ENCODE peak calls at places on chromosomes 11 and 22, in ten cellular contexts. J, E, X, Z, W, T, I, O, A and D are unnamed samples. For H3K9me3, the result is how much of the 10 kb centered on the place peaks cover.

GRCh38 chr11:44886765-44887164 is 63.9 kb downstream of the TP53I11 start:
- DNase-seq in J (no peak), E (peak), X (no peak), Z (no peak), W (no peak), T (no peak), I (no peak), O (no peak), A (no peak), D (no peak)

GRCh38 chr11:95456704-95457491 is 225.9 kb upstream of the SESN3 start:
- DNase-seq in J (no peak), E (no peak), X (no peak), Z (no peak), W (no peak), T (no peak), I (no peak), O (no peak), A (no peak), D (no peak)

GRCh38 chr22:39297490-39298193 is 21.8 kb downstream of the RPL3 start:
- DNase-seq in J (peak), E (no peak), X (peak), Z (no peak), W (no peak), T (peak), I (no peak), O (no peak), A (no peak), D (no peak)

GRCh38 chr22:27989758-27990450 is 70.8 kb upstream of the PITPNB start:
- DNase-seq in J (peak), E (no peak), X (peak), Z (no peak), W (no peak), T (no peak), I (no peak), O (no peak), A (no peak), D (no peak)

GRCh38 chr11:72295471-72295870 is 51.5 kb upstream of the PHOX2A start:
- DNase-seq in J (no peak), E (no peak), X (no peak), Z (no peak), W (no peak), T (no peak), I (no peak), O (no peak), A (no peak), D (no peak)

GRCh38 chr22:44438056-44438455 is 60.0 kb downstream of the RTL6 start:
- DNase-seq in J (no peak), E (no peak), X (no peak), Z (no peak), W (no peak), T (no peak), I (no peak), O (no peak), A (no peak), D (no peak)

GRCh38 chr11:43508511-43508918 is 149.8 kb downstream of the TTC17 start:
- DNase-seq in J (peak), E (peak), X (no peak), Z (no peak), W (no peak), T (peak), I (no peak), O (no peak), A (peak), D (no peak)

GRCh38 chr22:25482091-25482760 is 82.2 kb upstream of the GRK3 start:
- DNase-seq in J (no peak), E (no peak), X (no peak), Z (no peak), W (no peak), T (no peak), I (no peak), O (no peak), A (no peak), D (no peak)

GRCh38 chr11:87889126-87889525 is 286.1 kb downstream of the RAB38 start:
- DNase-seq in J (no peak), E (no peak), X (no peak), Z (no peak), W (no peak), T (no peak), I (no peak), O (no peak), A (no peak), D (no peak)

GRCh38 chr11:64853709-64854108 is 9.3 kb upstream of the CDC42BPG start:
- DNase-seq in J (no peak), E (no peak), X (no peak), Z (no peak), W (no peak), T (peak), I (no peak), O (no peak), A (no peak), D (peak)

GRCh38 chr11:10602945-10603344 is 34.5 kb upstream of the LYVE1 start:
- DNase-seq in J (no peak), E (no peak), X (no peak), Z (no peak), W (no peak), T (no peak), I (no peak), O (no peak), A (no peak), D (no peak)

GRCh38 chr11:8011383-8011782 is 24.2 kb downstream of the EIF3F start:
- DNase-seq in J (no peak), E (no peak), X (no peak), Z (no peak), W (no peak), T (no peak), I (no peak), O (no peak), A (no peak), D (no peak)

GRCh38 chr11:124798991-124799383 is 1.2 kb downstream of the MSANTD2 start:
- DNase-seq in J (peak), E (peak), X (no peak), Z (peak), W (no peak), T (peak), I (no peak), O (no peak), A (peak), D (no peak)

GRCh38 chr11:21289686-21290085 is 620.3 kb downstream of the NELL1 start:
- DNase-seq in J (no peak), E (no peak), X (no peak), Z (no peak), W (no peak), T (no peak), I (no peak), O (no peak), A (no peak), D (no peak)

GRCh38 chr11:15055620-15056356 is 17.6 kb upstream of the CALCB start:
- DNase-seq in J (no peak), E (no peak), X (no peak), Z (no peak), W (no peak), T (no peak), I (no peak), O (no peak), A (no peak), D (no peak)

GRCh38 chr11:131033151-131033651 is 116.9 kb upstream of the SNX19 start:
- DNase-seq in J (no peak), E (peak), X (no peak), Z (no peak), W (no peak), T (no peak), I (no peak), O (no peak), A (peak), D (no peak)

GRCh38 chr11:67484847-67485311 is 2.1 kb downstream of the AIP start:
- DNase-seq in J (peak), E (no peak), X (no peak), Z (no peak), W (peak), T (no peak), I (peak), O (no peak), A (no peak), D (peak)

GRCh38 chr11:117824571-117825537 is at the start of gene FXYD2:
- DNase-seq in J (peak), E (no peak), X (peak), Z (no peak), W (peak), T (no peak), I (no peak), O (no peak), A (no peak), D (no peak)

GRCh38 chr11:2190670-2191471 is 19.3 kb upstream of the TH start:
- DNase-seq in J (no peak), E (no peak), X (no peak), Z (no peak), W (no peak), T (no peak), I (no peak), O (no peak), A (no peak), D (no peak)

GRCh38 chr11:77370217-77370616 is 68.7 kb upstream of the GDPD4 start:
- DNase-seq in J (no peak), E (no peak), X (no peak), Z (no peak), W (no peak), T (no peak), I (no peak), O (no peak), A (no peak), D (no peak)

GRCh38 chr11:10319691-10320090 is 14.8 kb downstream of the ADM start:
- DNase-seq in J (no peak), E (no peak), X (no peak), Z (no peak), W (no peak), T (no peak), I (no peak), O (no peak), A (no peak), D (no peak)

GRCh38 chr11:41997860-41998259 is 538.4 kb upstream of the LRRC4C start:
- DNase-seq in J (no peak), E (no peak), X (no peak), Z (no peak), W (no peak), T (no peak), I (no peak), O (no peak), A (no peak), D (no peak)

GRCh38 chr11:119343726-119344125 is 2.8 kb downstream of the MFRP start:
- DNase-seq in J (no peak), E (no peak), X (no peak), Z (no peak), W (no peak), T (no peak), I (no peak), O (no peak), A (no peak), D (no peak)

GRCh38 chr22:29205598-29206371 is at the start of gene EMID1:
- DNase-seq in J (peak), E (peak), X (peak), Z (peak), W (peak), T (peak), I (no peak), O (no peak), A (peak), D (peak)

GRCh38 chr11:64876835-64877341 is 1.5 kb downstream of the EHD1 start:
- DNase-seq in J (no peak), E (peak), X (peak), Z (peak), W (no peak), T (peak), I (no peak), O (peak), A (peak), D (no peak)

GRCh38 chr11:14821031-14821430 is 71.0 kb downstream of the CYP2R1 start:
- DNase-seq in J (no peak), E (no peak), X (no peak), Z (no peak), W (no peak), T (no peak), I (no peak), O (no peak), A (no peak), D (no peak)

GRCh38 chr22:16932577-16932976 is 75.4 kb downstream of the GAB4 start:
- DNase-seq in J (no peak), E (peak), X (no peak), Z (no peak), W (no peak), T (no peak), I (no peak), O (no peak), A (no peak), D (no peak)

GRCh38 chr11:36885154-36885553 is 287.1 kb upstream of the RAG2 start:
- DNase-seq in J (no peak), E (no peak), X (no peak), Z (no peak), W (no peak), T (no peak), I (no peak), O (no peak), A (no peak), D (no peak)

GRCh38 chr22:43477151-43477725 is 65.4 kb downstream of the MPPED1 start:
- DNase-seq in J (no peak), E (no peak), X (no peak), Z (no peak), W (no peak), T (no peak), I (no peak), O (no peak), A (no peak), D (no peak)

GRCh38 chr11:41522899-41523672 is 63.6 kb upstream of the LRRC4C start:
- DNase-seq in J (no peak), E (no peak), X (no peak), Z (no peak), W (no peak), T (no peak), I (no peak), O (no peak), A (peak), D (no peak)

GRCh38 chr11:43644626-43645299 is 35.8 kb upstream of the HSD17B12 start:
- DNase-seq in J (peak), E (peak), X (no peak), Z (no peak), W (no peak), T (peak), I (no peak), O (no peak), A (peak), D (no peak)

GRCh38 chr22:35620624-35621245 is 3.6 kb upstream of the MB start:
- DNase-seq in J (no peak), E (peak), X (no peak), Z (peak), W (no peak), T (no peak), I (no peak), O (no peak), A (no peak), D (no peak)

GRCh38 chr11:71384561-71384960 is 63.6 kb downstream of the DHCR7 start:
- DNase-seq in J (no peak), E (no peak), X (no peak), Z (no peak), W (no peak), T (peak), I (no peak), O (no peak), A (no peak), D (no peak)

GRCh38 chr22:36280379-36280778 is 27.4 kb downstream of the APOL1 start:
- DNase-seq in J (no peak), E (no peak), X (no peak), Z (no peak), W (peak), T (no peak), I (no peak), O (no peak), A (no peak), D (no peak)

GRCh38 chr11:103395612-103396011 is 286.4 kb downstream of the DYNC2H1 start:
- DNase-seq in J (no peak), E (peak), X (no peak), Z (no peak), W (no peak), T (no peak), I (no peak), O (no peak), A (peak), D (no peak)

GRCh38 chr11:62883677-62884076 is 3.0 kb downstream of the SLC3A2 start:
- DNase-seq in J (no peak), E (peak), X (no peak), Z (no peak), W (no peak), T (no peak), I (no peak), O (no peak), A (no peak), D (no peak)

GRCh38 chr22:42367980-42368378 is 64.2 kb downstream of the NFAM1 start:
- DNase-seq in J (no peak), E (peak), X (peak), Z (no peak), W (peak), T (no peak), I (no peak), O (no peak), A (peak), D (no peak)
- H3K27ac ChIP-seq in J (no peak), E (no peak), X (no peak), Z (no peak), W (no peak), T (no peak), I (no peak), O (peak), A (no peak), D (no peak)

DNA sequence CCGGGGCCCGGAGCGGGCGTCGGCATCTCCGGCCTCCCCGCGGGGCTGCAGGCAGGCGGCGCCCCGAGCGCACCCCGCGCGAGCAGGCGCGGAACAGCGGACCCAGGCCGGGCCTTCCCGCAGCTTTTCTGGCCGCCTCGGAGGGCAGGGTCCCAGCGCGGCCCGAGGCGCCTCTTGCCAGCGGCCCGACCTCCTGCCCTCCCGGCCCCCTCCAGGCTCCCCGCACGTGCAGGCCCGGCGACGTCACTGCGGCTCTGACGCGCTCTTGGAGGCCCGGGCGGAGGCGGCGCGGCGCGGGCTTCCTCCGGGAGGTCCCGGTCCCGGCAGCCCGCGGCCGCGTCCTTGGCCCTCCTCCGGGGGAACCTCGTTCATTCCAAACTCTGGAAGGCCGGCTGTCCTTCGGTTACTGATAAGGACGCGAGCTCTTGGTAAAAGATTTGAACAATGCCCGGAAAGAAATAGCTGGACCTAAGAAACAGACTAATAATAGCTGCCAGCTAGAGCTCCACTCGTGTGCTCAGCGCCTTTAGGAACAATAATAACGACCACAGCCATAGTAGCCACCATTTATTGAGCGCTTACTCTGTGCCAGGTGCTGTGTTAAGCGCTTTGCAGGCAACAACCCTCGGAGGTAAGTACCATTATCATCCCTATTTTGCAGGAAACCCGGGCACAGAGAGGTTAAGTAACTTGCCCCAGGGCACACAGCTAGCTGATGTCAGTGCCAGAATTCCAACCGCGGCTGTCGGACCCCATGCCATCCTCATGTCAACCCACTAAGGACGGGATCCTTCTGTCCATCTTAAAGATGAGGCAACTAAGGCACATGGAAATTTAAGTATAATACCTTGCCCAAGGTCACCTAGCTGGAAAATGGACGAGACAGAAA is 39.1 kb upstream of the CREB3L1 start:
- DNase-seq in J (no peak), E (peak), X (peak), Z (peak), W (peak), T (peak), I (peak), O (peak), A (no peak), D (peak)
- H3K4me3 ChIP-seq in J (no peak), E (peak), X (no peak), Z (peak), W (peak), T (peak), I (peak), O (peak), A (peak), D (peak)

DNA sequence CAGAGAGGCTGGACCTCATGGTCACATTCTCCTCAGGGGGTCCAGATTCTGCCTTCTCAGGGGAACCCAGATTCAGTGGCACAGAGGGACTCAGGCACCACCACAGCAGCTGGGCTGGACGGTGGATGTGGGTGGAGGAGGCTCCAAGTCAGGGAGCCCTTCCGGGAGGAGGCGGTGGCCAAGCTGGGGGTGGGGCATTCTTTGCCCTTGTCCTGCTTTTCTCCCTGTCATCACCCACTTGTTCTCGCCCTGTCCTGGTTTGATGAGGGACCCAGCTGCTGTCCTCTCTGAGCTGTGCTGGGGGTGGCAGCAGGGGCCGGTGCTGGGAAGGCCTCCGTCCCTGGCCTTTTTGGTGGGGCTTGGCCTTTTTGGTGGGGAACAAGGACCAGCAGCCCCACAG is 1168.3 kb downstream of the BRD1 start:
- DNase-seq in J (no peak), E (no peak), X (no peak), Z (peak), W (no peak), T (no peak), I (no peak), O (no peak), A (no peak), D (no peak)
- H3K9me3 ChIP-seq in J (under half), E (under half), X (under half), Z (under half), W (under half), T (under half), I (under half), O (under half), A (under half), D (under half)

GRCh38 chr11:35798983-35799382 is 136.4 kb downstream of the TRIM44 start:
- DNase-seq in J (no peak), E (no peak), X (peak), Z (no peak), W (no peak), T (no peak), I (no peak), O (peak), A (no peak), D (no peak)

GRCh38 chr11:35802221-35802620 is 139.6 kb downstream of the TRIM44 start:
- DNase-seq in J (no peak), E (no peak), X (no peak), Z (no peak), W (no peak), T (no peak), I (no peak), O (no peak), A (no peak), D (no peak)

GRCh38 chr11:35800970-35801953 is 138.7 kb downstream of the TRIM44 start:
- DNase-seq in J (no peak), E (no peak), X (no peak), Z (no peak), W (no peak), T (no peak), I (no peak), O (no peak), A (no peak), D (no peak)

GRCh38 chr11:35798423-35798822 is 135.8 kb downstream of the TRIM44 start:
- DNase-seq in J (no peak), E (peak), X (no peak), Z (no peak), W (no peak), T (no peak), I (no peak), O (no peak), A (peak), D (no peak)

DNA sequence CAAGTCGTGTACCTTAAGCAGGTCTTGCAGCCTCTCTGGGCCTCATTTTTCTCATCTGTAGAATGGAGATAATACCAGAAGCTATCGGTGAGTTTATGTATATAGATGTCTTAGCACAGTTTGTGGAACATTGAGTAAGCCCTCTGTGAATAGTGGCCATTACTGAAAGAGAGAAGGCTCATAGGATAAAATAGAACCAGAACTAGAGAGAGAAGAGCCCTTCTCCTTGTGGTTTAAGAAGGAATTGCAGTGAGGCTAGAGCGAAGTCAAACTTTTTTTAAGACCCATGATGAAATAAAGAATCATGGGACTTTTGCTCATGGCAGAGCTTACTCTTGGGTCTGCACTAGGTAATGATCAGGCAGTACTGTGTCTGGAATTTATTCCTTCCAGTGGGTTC is 137.1 kb downstream of the TRIM44 start:
- DNase-seq in J (no peak), E (no peak), X (no peak), Z (no peak), W (no peak), T (no peak), I (no peak), O (no peak), A (no peak), D (no peak)
- H3K27ac ChIP-seq in J (no peak), E (no peak), X (no peak), Z (no peak), W (no peak), T (no peak), I (no peak), O (no peak), A (no peak), D (no peak)

GRCh38 chr22:46789992-46790391 is 27.5 kb downstream of the TBC1D22A start:
- DNase-seq in J (no peak), E (no peak), X (no peak), Z (no peak), W (no peak), T (no peak), I (no peak), O (no peak), A (no peak), D (no peak)
- H3K4me3 ChIP-seq in J (no peak), E (no peak), X (no peak), Z (no peak), W (no peak), T (no peak), I (no peak), O (no peak), A (no peak), D (no peak)

GRCh38 chr22:48906177-48906835 is 921.4 kb downstream of the BRD1 start:
- DNase-seq in J (no peak), E (no peak), X (no peak), Z (no peak), W (no peak), T (no peak), I (no peak), O (no peak), A (no peak), D (no peak)
- H3K9me3 ChIP-seq in J (under half), E (under half), X (under half), Z (under half), W (under half), T (under half), I (under half), O (under half), A (under half), D (under half)